ENCODE peak calls at places on chromosomes 4 and X, in five cellular contexts. W is stimulated activated CD4-positive, alpha-beta T cell treated with anti-CD3 and anti-CD28 coated beads, Interleukin-12 subunit alpha, Interleukin-12 subunit beta, amount 100 ng/mL, for 24 hours; L is OCI-LY7; E is H4; M is cardiac septum. J is an unnamed sample.

GRCh38 chr4:55385201-55385649 is 10.5 kb upstream of the TMEM165 start:
- DNase-seq in W (no peak), L (no peak), E (peak), M (no peak), J (no peak)

GRCh38 chrX:9942086-9942485 is 25.1 kb upstream of the CLDN34 start:
- DNase-seq in W (peak), L (no peak), E (no peak), M (no peak), J (peak)

GRCh38 chr4:83686166-83686565 is 150.3 kb downstream of the GPAT3 start:
- DNase-seq in W (no peak), L (no peak), E (peak), M (no peak), J (no peak)

GRCh38 chrX:110167952-110168451 is 149.9 kb downstream of the AMMECR1 start:
- DNase-seq in W (peak), L (peak), E (no peak), M (no peak), J (no peak)

GRCh38 chrX:132665676-132666075 is 176.8 kb upstream of the MBNL3 start:
- DNase-seq in W (no peak), L (no peak), E (no peak), M (no peak), J (no peak)

GRCh38 chr4:105894570-105895323 is 524 bp upstream of the NPNT start:
- DNase-seq in W (no peak), L (no peak), E (no peak), M (no peak), J (peak)

GRCh38 chr4:41655177-41655576 is 93.3 kb downstream of the PHOX2B start:
- DNase-seq in W (no peak), L (no peak), E (no peak), M (no peak), J (no peak)

GRCh38 chr4:1345905-1346780 is 865 bp upstream of the UVSSA start:
- DNase-seq in W (peak), L (peak), E (peak), M (no peak), J (peak)

GRCh38 chrX:39008554-39008953 is 207.3 kb downstream of the MID1IP1 start:
- DNase-seq in W (no peak), L (no peak), E (no peak), M (no peak), J (no peak)

GRCh38 chr4:103091601-103092223 is 7.9 kb downstream of the BDH2 start:
- DNase-seq in W (no peak), L (peak), E (peak), M (no peak), J (peak)

GRCh38 chr4:55312491-55313101 is 33.4 kb upstream of the SRD5A3 start:
- DNase-seq in W (no peak), L (peak), E (peak), M (no peak), J (peak)

GRCh38 chr4:182478475-182478874 is 235.3 kb downstream of the TENM3 start:
- DNase-seq in W (no peak), L (peak), E (peak), M (no peak), J (peak)

GRCh38 chr4:88744609-88745008 is 47.0 kb upstream of the NAP1L5 start:
- DNase-seq in W (no peak), L (no peak), E (no peak), M (no peak), J (no peak)

GRCh38 chrX:152861826-152862225 is 31.0 kb downstream of the NSDHL start:
- DNase-seq in W (no peak), L (no peak), E (no peak), M (no peak), J (no peak)

GRCh38 chrX:71493111-71493613 is 39.7 kb upstream of the OGT start:
- DNase-seq in W (peak), L (no peak), E (no peak), M (no peak), J (no peak)

GRCh38 chrX:97860206-97860605 is 976.5 kb downstream of the RPA4 start:
- DNase-seq in W (no peak), L (no peak), E (peak), M (no peak), J (no peak)

GRCh38 chrX:24298191-24298590 is 15.7 kb downstream of the SUPT20HL2 start:
- DNase-seq in W (no peak), L (no peak), E (peak), M (no peak), J (no peak)

GRCh38 chr4:55032788-55033187 is 92.6 kb downstream of the KDR start:
- DNase-seq in W (no peak), L (no peak), E (no peak), M (no peak), J (no peak)

GRCh38 chr4:38673109-38673978 is 9.3 kb downstream of the KLF3 start:
- DNase-seq in W (no peak), L (no peak), E (peak), M (no peak), J (no peak)

GRCh38 chr4:165016971-165017370 is 14.8 kb upstream of the TRIM60 start:
- DNase-seq in W (no peak), L (no peak), E (peak), M (no peak), J (no peak)

GRCh38 chr4:180057891-180058643 is 2185.1 kb upstream of the TENM3 start:
- DNase-seq in W (no peak), L (no peak), E (no peak), M (peak), J (peak)

GRCh38 chr4:12211636-12212035 is 782.9 kb upstream of the HS3ST1 start:
- DNase-seq in W (no peak), L (no peak), E (peak), M (no peak), J (no peak)

GRCh38 chrX:13898084-13898483 is 81.2 kb upstream of the GPM6B start:
- DNase-seq in W (no peak), L (peak), E (peak), M (no peak), J (peak)

GRCh38 chr4:128268970-128269369 is 18.6 kb downstream of the PGRMC2 start:
- DNase-seq in W (no peak), L (no peak), E (no peak), M (no peak), J (no peak)

GRCh38 chrX:16171039-16171438 is 3.8 kb downstream of the MAGEB17 start:
- DNase-seq in W (no peak), L (no peak), E (no peak), M (no peak), J (no peak)

J was measured in MM.1S.